ENCODE peak calls at places on chromosomes 5 and 9, in five cellular contexts. I is gastrocnemius medialis, K is heart left ventricle, W is lower leg skin, M is A549. U is an unnamed sample.
A peak's percentile ranks its signal among the peaks of the same experiment; 100 is the strongest.

GRCh38 chr9:128805661-128806060 is 12.6 kb upstream of the ENDOG start:
- DNase-seq in K (no peak), I (no peak), M (no peak), W (no peak), U (no peak)

GRCh38 chr9:32741706-32742105 is 41.6 kb upstream of the TMEM215 start:
- DNase-seq in W (no peak), I (no peak), M (no peak), K (no peak), U (no peak)

GRCh38 chr5:15821506-15821905 is 321.5 kb downstream of the FBXL7 start:
- DNase-seq in W (no peak), K (no peak), M (no peak), I (no peak), U (peak; percentile 28)

GRCh38 chr9:86721843-86722705 is 225.2 kb downstream of the GAS1 start:
- DNase-seq in W (peak; percentile 71), K (no peak), I (peak; percentile 59), M (no peak), U (peak; percentile 73)

GRCh38 chr9:111222757-111223156 is 107.3 kb downstream of the OR2K2 start:
- DNase-seq in K (no peak), I (no peak), W (no peak), M (no peak), U (no peak)

GRCh38 chr9:135336722-135337490 is 142.7 kb upstream of the PPP1R26 start:
- DNase-seq in W (no peak), M (no peak), I (peak; percentile 5), K (no peak), U (no peak)

GRCh38 chr9:136697821-136698526 is 10.7 kb upstream of the AGPAT2 start:
- DNase-seq in I (no peak), M (no peak), K (no peak), W (no peak), U (no peak)

GRCh38 chr5:91070761-91071429 is 312.2 kb downstream of the ARRDC3 start:
- DNase-seq in M (no peak), W (no peak), I (no peak), K (no peak), U (no peak)

GRCh38 chr9:117963493-117963892 is 259.3 kb downstream of the TLR4 start:
- DNase-seq in M (no peak), I (no peak), K (no peak), W (no peak), U (no peak)

GRCh38 chr9:4489562-4489918 is 728 bp upstream of the SLC1A1 start:
- DNase-seq in M (peak; percentile 42), W (no peak), K (no peak), I (no peak), U (no peak)

GRCh38 chr9:8660383-8660782 is 860.8 kb upstream of the DMAC1 start:
- DNase-seq in K (peak; percentile 64), I (peak; percentile 56), W (peak; percentile 33), M (no peak), U (no peak)

GRCh38 chr9:136856078-136856474 is 3.9 kb downstream of the MAMDC4 start:
- DNase-seq in K (no peak), M (no peak), W (no peak), I (no peak), U (no peak)

GRCh38 chr9:75892168-75892901 is 1.9 kb downstream of the PCSK5 start:
- DNase-seq in W (no peak), K (peak; percentile 68), I (no peak), M (peak; percentile 35), U (no peak)

GRCh38 chr9:129686736-129687135 is 21.3 kb downstream of the PRRX2 start:
- DNase-seq in M (no peak), W (no peak), K (no peak), I (no peak), U (no peak)

GRCh38 chr9:134375011-134375390 is 48.7 kb downstream of the RXRA start:
- DNase-seq in I (peak; percentile 98), K (no peak), M (no peak), W (no peak), U (no peak)

GRCh38 chr9:82037126-82037525 is 48.6 kb downstream of the SPATA31D1 start:
- DNase-seq in W (no peak), M (no peak), K (no peak), I (no peak), U (no peak)

GRCh38 chr5:179306191-179307005 is 38.9 kb downstream of the ADAMTS2 start:
- DNase-seq in M (no peak), W (no peak), I (peak; percentile 2), K (peak; percentile 18), U (no peak)

GRCh38 chr9:127056446-127056845 is 66.0 kb downstream of the ANGPTL2 start:
- DNase-seq in M (no peak), K (no peak), W (no peak), I (no peak), U (no peak)

GRCh38 chr5:181191526-181192336 is 13.3 kb downstream of the TRIM7 start:
- DNase-seq in K (peak; percentile 97), M (peak; percentile 65), W (peak; percentile 95), I (peak; percentile 92), U (peak; percentile 81)
- TF ChIP-seq POLR2A in K (no peak), M (peak; percentile 71), W (no peak), I (peak; percentile 57), U (peak; percentile 74)

GRCh38 chr5:126971455-126972019 is 58.8 kb downstream of the MARCHF3 start:
- DNase-seq in K (no peak), I (no peak), W (no peak), M (no peak), U (no peak)
- TF ChIP-seq POLR2A in K (no peak), I (no peak), W (no peak), M (no peak), U (no peak)

GRCh38 chr5:30034870-30035269 is 1158.6 kb upstream of the CDH6 start:
- DNase-seq in M (no peak), I (no peak), W (no peak), K (no peak), U (no peak)
- TF ChIP-seq POLR2A in M (no peak), I (no peak), W (no peak), K (no peak), U (no peak)

GRCh38 chr5:138536215-138536614 is 6.8 kb downstream of the ETF1 start:
- DNase-seq in I (no peak), K (no peak), W (no peak), M (no peak), U (no peak)

GRCh38 chr5:138539791-138540190 is 3.2 kb downstream of the ETF1 start:
- DNase-seq in M (no peak), I (no peak), K (no peak), W (no peak), U (no peak)

GRCh38 chr5:138536665-138537315 is 6.2 kb downstream of the ETF1 start:
- DNase-seq in W (no peak), I (no peak), K (no peak), M (no peak), U (no peak)

GRCh38 chr5:138541511-138541910 is 1.5 kb downstream of the ETF1 start:
- DNase-seq in M (no peak), K (no peak), I (no peak), W (no peak), U (no peak)

GRCh38 chr5:138538943-138539627 is 4.0 kb downstream of the ETF1 start:
- DNase-seq in W (no peak), I (no peak), K (no peak), M (no peak), U (no peak)
- TF ChIP-seq POLR2A in W (no peak), I (no peak), K (no peak), M (no peak), U (no peak)

GRCh38 chr9:27108981-27109541 is at the start of gene TEK:
- DNase-seq in M (no peak), I (no peak), K (no peak), W (no peak), U (no peak)
- TF ChIP-seq POLR2A in M (no peak), I (peak; percentile 20), K (no peak), W (no peak), U (no peak)

U was measured in H54.